ENCODE peak calls at places on chromosomes 7 and 10, in ten cellular contexts. S, M, V, Z, H, K, J, C, A and O are unnamed samples.

GRCh38 chr10:70874061-70874460 is 14.3 kb downstream of the PCBD1 start:
- DNase-seq in S (no peak), C (no peak), H (no peak), V (no peak), J (no peak), Z (no peak), M (no peak), K (no peak), A (no peak), O (no peak)

GRCh38 chr7:156612930-156613329 is 27.6 kb upstream of the RNF32 start:
- DNase-seq in S (no peak), J (peak), H (no peak), A (no peak), M (no peak), K (peak), V (peak), Z (no peak), C (peak), O (peak)

GRCh38 chr7:641269-641671 is 85.2 kb upstream of the DNAAF5 start:
- DNase-seq in C (no peak), A (no peak), K (no peak), J (no peak), M (no peak), V (no peak), H (no peak), Z (no peak), S (no peak), O (no peak)

GRCh38 chr7:151179287-151179860 is 7.7 kb downstream of the ASB10 start:
- DNase-seq in M (no peak), H (no peak), C (no peak), Z (no peak), J (no peak), S (no peak), K (no peak), V (no peak), A (no peak), O (no peak)

GRCh38 chr10:72855790-72856189 is 37.7 kb upstream of the OIT3 start:
- DNase-seq in H (no peak), V (no peak), Z (no peak), K (no peak), C (no peak), S (no peak), A (no peak), M (no peak), J (no peak), O (no peak)

GRCh38 chr7:102436123-102436522 is 2.7 kb downstream of the ORAI2 start:
- DNase-seq in M (no peak), J (no peak), V (no peak), S (no peak), K (no peak), A (no peak), C (no peak), H (no peak), Z (no peak), O (no peak)

GRCh38 chr10:127293640-127294039 is 97.2 kb upstream of the INSYN2A start:
- DNase-seq in V (no peak), C (peak), A (no peak), S (no peak), M (no peak), Z (no peak), K (peak), J (peak), H (no peak), O (no peak)

GRCh38 chr7:100753750-100754149 is 20.4 kb downstream of the ZAN start:
- DNase-seq in K (no peak), M (no peak), Z (no peak), V (no peak), J (no peak), A (no peak), H (no peak), C (no peak), S (no peak), O (no peak)

GRCh38 chr7:39750253-39750994 is 127.1 kb downstream of the RALA start:
- DNase-seq in H (no peak), M (no peak), Z (no peak), A (no peak), C (no peak), S (no peak), V (no peak), K (no peak), J (no peak), O (no peak)

GRCh38 chr10:60465801-60466200 is 76.1 kb upstream of the ANK3 start:
- DNase-seq in M (no peak), S (no peak), H (no peak), A (no peak), C (no peak), V (no peak), J (no peak), Z (no peak), K (no peak), O (no peak)

GRCh38 chr7:149449897-149450296 is 11.0 kb downstream of the ZNF777 start:
- DNase-seq in S (no peak), Z (no peak), H (no peak), A (no peak), J (peak), M (no peak), C (no peak), V (no peak), K (no peak), O (no peak)

GRCh38 chr10:132465193-132465888 is 68.3 kb downstream of the PWWP2B start:
- DNase-seq in Z (no peak), S (no peak), V (no peak), A (peak), H (peak), K (no peak), M (no peak), J (no peak), C (no peak), O (peak)

GRCh38 chr7:69334706-69335105 is 263.6 kb upstream of the AUTS2 start:
- DNase-seq in C (no peak), J (no peak), K (no peak), Z (no peak), V (no peak), M (no peak), H (no peak), S (no peak), A (no peak), O (no peak)

GRCh38 chr7:158093156-158093796 is 494.3 kb downstream of the PTPRN2 start:
- DNase-seq in C (no peak), Z (no peak), S (no peak), V (no peak), J (no peak), M (no peak), H (no peak), A (peak), K (no peak), O (no peak)

GRCh38 chr10:1050555-1050954 is 1.6 kb upstream of the IDI1 start:
- DNase-seq in V (no peak), A (no peak), K (peak), J (peak), C (no peak), H (no peak), Z (no peak), M (no peak), S (no peak), O (peak)

GRCh38 chr7:73332447-73332846 is 4.5 kb downstream of the FKBP6 start:
- DNase-seq in J (no peak), K (no peak), V (no peak), S (no peak), C (no peak), H (no peak), M (no peak), Z (no peak), A (no peak), O (no peak)

GRCh38 chr10:97188234-97188847 is 2.6 kb upstream of the SLIT1 start:
- DNase-seq in C (no peak), H (no peak), V (no peak), M (no peak), A (peak), S (no peak), Z (peak), K (no peak), J (no peak), O (no peak)

GRCh38 chr7:149686449-149686848 is 86.9 kb downstream of the ZNF467 start:
- DNase-seq in Z (no peak), K (no peak), M (no peak), J (no peak), H (no peak), S (no peak), A (no peak), V (no peak), C (no peak), O (no peak)

GRCh38 chr7:5701085-5701914 is 80.2 kb downstream of the RNF216 start:
- DNase-seq in J (peak), V (peak), K (no peak), A (no peak), C (no peak), H (no peak), M (no peak), S (no peak), Z (no peak), O (no peak)

GRCh38 chr10:70578371-70578947 is 24.1 kb downstream of the PRF1 start:
- DNase-seq in M (no peak), K (peak), Z (no peak), H (no peak), S (no peak), V (no peak), J (peak), C (peak), A (peak), O (no peak)